ENCODE peak calls at places on chromosome 11, in eight cellular contexts. C is neuronal stem cell, M is A549, V is SK-N-SH, K is HCT116, F is mesenchymal stem cell, R is DND-41, J is GM23248. E is an unnamed sample.

GRCh38 chr11:94455861-94456260 is 37.8 kb downstream of the MRE11 start:
- DNase-seq in C (no peak), M (no peak), V (no peak), K (peak; percentile 38), F (no peak), R (no peak), J (no peak), E (peak; percentile 46)

GRCh38 chr11:93329936-93330445 is 551 bp upstream of the DEUP1 start:
- DNase-seq in C (no peak), M (peak; percentile 2), V (peak; percentile 29), K (no peak), F (peak; percentile 2), R (no peak), J (peak; percentile 4), E (peak; percentile 23)

GRCh38 chr11:4448995-4449394 is at the start of gene OR52K2:
- DNase-seq in C (no peak), M (no peak), V (no peak), K (no peak), F (no peak), R (no peak), J (no peak), E (no peak)

GRCh38 chr11:130031056-130031455 is 28.4 kb upstream of the PRDM10 start:
- DNase-seq in C (no peak), M (no peak), V (no peak), K (no peak), F (no peak), R (no peak), J (no peak), E (no peak)

GRCh38 chr11:8227156-8228152 is 36.2 kb downstream of the LMO1 start:
- DNase-seq in C (no peak), M (no peak), V (no peak), K (no peak), F (no peak), R (no peak), J (peak; percentile 50), E (peak; percentile 27)

GRCh38 chr11:59822989-59823566 is 12.5 kb upstream of the MRPL16 start:
- DNase-seq in C (peak; percentile 30), M (peak; percentile 32), V (peak; percentile 53), K (peak; percentile 69), F (peak; percentile 74), R (peak; percentile 37), J (peak; percentile 87), E (peak; percentile 73)

GRCh38 chr11:2552202-2552601 is 107.4 kb downstream of the KCNQ1 start:
- DNase-seq in C (no peak), M (no peak), V (no peak), K (no peak), F (no peak), R (no peak), J (no peak), E (no peak)

GRCh38 chr11:2318707-2319106 is 16.9 kb downstream of the TSPAN32 start:
- DNase-seq in C (no peak), M (no peak), V (no peak), K (no peak), F (no peak), R (no peak), J (no peak), E (no peak)

GRCh38 chr11:3867209-3868071 is 12.0 kb downstream of the STIM1 start:
- DNase-seq in C (no peak), M (no peak), V (peak; percentile 34), K (no peak), F (no peak), R (no peak), J (no peak), E (peak; percentile 39)

GRCh38 chr11:92406472-92406871 is 181.9 kb downstream of the FAT3 start:
- DNase-seq in C (no peak), M (no peak), V (no peak), K (no peak), F (no peak), R (no peak), J (no peak), E (no peak)

GRCh38 chr11:123233978-123234340 is 38.9 kb upstream of the CLMP start:
- DNase-seq in C (no peak), M (no peak), V (no peak), K (no peak), F (no peak), R (no peak), J (no peak), E (no peak)

GRCh38 chr11:335779-336665 is 15.4 kb upstream of the IFITM3 start:
- DNase-seq in C (no peak), M (no peak), V (no peak), K (no peak), F (peak; percentile 31), R (no peak), J (no peak), E (peak; percentile 38)

GRCh38 chr11:113593698-113594308 is 112.3 kb downstream of the TMPRSS5 start:
- DNase-seq in C (no peak), M (no peak), V (no peak), K (no peak), F (no peak), R (no peak), J (peak; percentile 37), E (no peak)

GRCh38 chr11:47415949-47416472 is 7.6 kb downstream of the SLC39A13 start:
- DNase-seq in C (no peak), M (peak; percentile 40), V (no peak), K (peak; percentile 49), F (peak; percentile 90), R (no peak), J (peak; percentile 97), E (peak; percentile 86)

GRCh38 chr11:17629113-17629512 is 82.1 kb downstream of the OTOG start:
- DNase-seq in C (no peak), M (no peak), V (no peak), K (no peak), F (no peak), R (no peak), J (no peak), E (no peak)

GRCh38 chr11:47964546-47964945 is 15.8 kb upstream of the PTPRJ start:
- DNase-seq in C (no peak), M (no peak), V (no peak), K (no peak), F (no peak), R (no peak), J (no peak), E (no peak)

GRCh38 chr11:76321820-76322524 is 59.0 kb downstream of the THAP12 start:
- DNase-seq in C (no peak), M (no peak), V (no peak), K (no peak), F (no peak), R (no peak), J (no peak), E (no peak)
- H3K4me2 ChIP-seq in C (peak overlapping the region; percentile 62), M (no peak overlapping the region), V (no peak overlapping the region), K (no peak overlapping the region), F (no peak overlapping the region), R (no peak overlapping the region), J (no peak overlapping the region), E (peak overlapping the region; percentile 84)

DNA sequence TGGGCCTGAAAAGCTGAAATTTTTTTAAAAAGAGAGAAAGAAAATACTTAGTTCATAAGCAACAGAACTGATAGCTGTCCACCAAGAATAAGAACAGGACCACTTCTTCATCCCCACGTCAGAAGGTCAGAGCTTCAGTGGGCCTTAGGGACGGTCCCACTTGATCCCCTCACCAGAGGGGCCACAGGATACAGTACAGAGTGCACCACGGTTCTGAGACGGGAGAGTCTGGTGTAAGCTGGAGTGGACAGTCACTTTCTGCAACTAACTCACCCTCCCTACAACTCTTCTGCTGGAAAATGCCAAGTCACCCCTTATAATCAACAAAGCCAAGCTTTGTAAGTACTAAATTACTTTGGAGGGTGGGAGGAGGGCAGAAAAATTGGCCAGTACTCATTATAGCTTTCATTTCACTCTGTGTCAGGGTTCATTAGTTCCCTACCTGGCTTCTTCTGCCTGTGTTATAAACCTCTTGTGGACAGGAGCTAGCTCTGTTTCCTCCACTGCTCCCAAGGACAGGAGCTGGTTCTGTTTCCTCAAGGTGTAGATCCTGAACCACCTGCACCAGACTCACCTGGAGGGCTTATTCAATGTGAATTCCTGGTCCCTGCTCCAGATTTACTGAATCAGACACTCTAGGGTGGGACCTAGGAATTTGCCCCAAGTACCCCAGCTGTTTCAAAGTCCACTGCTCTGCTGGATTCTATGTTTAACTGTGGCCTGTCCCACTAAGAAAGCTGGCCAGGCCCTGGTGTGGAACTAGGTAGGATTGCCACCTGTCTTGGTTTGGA is 39.6 kb downstream of the SCGB1A1 start:
- DNase-seq in C (no peak), M (no peak), V (no peak), K (no peak), F (peak; percentile 28), R (no peak), J (peak; percentile 36), E (no peak)
- H3K4me1 ChIP-seq in C (peaks cover 1% of the 10 kb centered on the region), M (peaks cover 24% of the 10 kb centered on the region), V (peaks cover 3% of the 10 kb centered on the region), K (peaks cover 15% of the 10 kb centered on the region), F (peaks cover 6% of the 10 kb centered on the region), R (no peaks in the 10 kb centered on the region), J (peaks cover 21% of the 10 kb centered on the region), E (peaks cover 18% of the 10 kb centered on the region)

GRCh38 chr11:14308114-14308896 is 50.7 kb downstream of the RRAS2 start:
- DNase-seq in C (no peak), M (peak; percentile 59), V (peak; percentile 32), K (peak; percentile 12), F (peak; percentile 64), R (no peak), J (peak; percentile 74), E (peak; percentile 67)

GRCh38 chr11:14306481-14306880 is 52.5 kb downstream of the RRAS2 start:
- DNase-seq in C (no peak), M (no peak), V (no peak), K (no peak), F (no peak), R (no peak), J (peak; percentile 23), E (no peak)

GRCh38 chr11:14310696-14311095 is 48.3 kb downstream of the RRAS2 start:
- DNase-seq in C (no peak), M (no peak), V (no peak), K (no peak), F (peak; percentile 47), R (no peak), J (peak; percentile 55), E (no peak)

GRCh38 chr11:14308897-14309387 is 50.0 kb downstream of the RRAS2 start:
- DNase-seq in C (no peak), M (no peak), V (no peak), K (no peak), F (no peak), R (no peak), J (no peak), E (no peak)

DNA sequence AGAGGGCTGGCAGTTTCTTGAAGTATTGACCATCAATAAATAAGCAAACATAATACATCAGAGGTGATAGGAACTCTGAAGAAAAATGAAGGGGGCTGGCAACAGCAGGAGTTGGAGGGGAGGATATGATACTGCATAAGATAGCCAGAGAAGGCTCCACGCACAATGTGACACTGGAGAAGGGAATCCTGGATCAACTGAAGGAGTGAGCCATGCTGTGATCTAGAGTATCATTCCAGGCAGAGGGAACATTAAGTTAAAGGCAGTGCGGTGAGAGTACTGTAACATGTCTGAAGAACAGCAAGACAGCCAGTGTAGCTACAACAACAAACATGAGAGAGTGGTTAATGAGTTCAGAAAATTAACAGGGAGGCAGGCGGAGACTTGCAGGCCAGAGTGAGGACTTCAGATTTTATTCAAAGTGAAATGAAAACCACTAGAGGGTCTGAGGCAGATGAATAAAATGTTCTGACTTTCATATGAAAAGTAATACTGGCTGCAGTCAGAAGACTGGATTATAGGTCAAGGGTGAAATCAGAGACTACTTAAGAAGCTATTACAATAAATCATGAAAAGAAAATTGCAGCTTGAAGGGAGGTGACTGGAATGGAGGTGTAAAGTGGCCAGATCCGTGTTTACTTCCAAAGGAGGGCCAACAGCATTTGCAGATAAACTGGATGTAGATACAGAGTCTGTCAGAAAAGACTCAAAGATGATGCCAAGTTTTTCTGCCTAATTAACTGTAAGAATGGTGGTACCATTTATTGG is 49.4 kb downstream of the RRAS2 start:
- DNase-seq in C (no peak), M (no peak), V (no peak), K (no peak), F (no peak), R (no peak), J (no peak), E (no peak)
- H3K4me2 ChIP-seq in C (no peak overlapping the region), M (no peak overlapping the region), V (no peak overlapping the region), K (no peak overlapping the region), F (no peak overlapping the region), R (no peak overlapping the region), J (no peak overlapping the region), E (peak overlapping the region; percentile 34)

GRCh38 chr11:128500488-128500887 is 86.9 kb downstream of the ETS1 start:
- DNase-seq in C (no peak), M (no peak), V (no peak), K (no peak), F (no peak), R (no peak), J (no peak), E (no peak)
- H3K4me1 ChIP-seq in C (peaks cover 6% of the 10 kb centered on the region), M (peaks cover 91% of the 10 kb centered on the region), V (peaks cover 47% of the 10 kb centered on the region), K (peaks cover 54% of the 10 kb centered on the region), F (peaks cover 28% of the 10 kb centered on the region), R (peaks cover 54% of the 10 kb centered on the region), J (peaks cover 98% of the 10 kb centered on the region), E (peaks cover 57% of the 10 kb centered on the region)